ENCODE peak calls at places on chromosomes 11 and 22, in five cellular contexts. D, Q, E, O and M are unnamed samples.

GRCh38 chr22:49486225-49486624 is 341.4 kb downstream of the BRD1 start:
- DNase-seq in D (no peak), Q (no peak), E (no peak), O (no peak), M (no peak)

GRCh38 chr11:91796999-91797398 is 427.6 kb upstream of the FAT3 start:
- DNase-seq in D (no peak), Q (peak), E (no peak), O (no peak), M (no peak)

GRCh38 chr11:47152953-47153950 is 23.4 kb downstream of the ARFGAP2 start:
- DNase-seq in D (peak), Q (peak), E (no peak), O (peak), M (peak)

GRCh38 chr11:8068605-8069221 is 12.3 kb upstream of the TUB start:
- DNase-seq in D (peak), Q (peak), E (peak), O (no peak), M (peak)

GRCh38 chr11:35622070-35622469 is 3.8 kb downstream of the FJX1 start:
- DNase-seq in D (no peak), Q (no peak), E (no peak), O (no peak), M (peak)

GRCh38 chr11:46611526-46612304 is 5.3 kb downstream of the HARBI1 start:
- DNase-seq in D (peak), Q (no peak), E (no peak), O (no peak), M (no peak)

GRCh38 chr11:109432105-109432504 is 10.1 kb downstream of the C11orf87 start:
- DNase-seq in D (no peak), Q (no peak), E (no peak), O (no peak), M (no peak)

GRCh38 chr11:116427903-116428637 is 344.7 kb downstream of the BUD13 start:
- DNase-seq in D (no peak), Q (no peak), E (no peak), O (no peak), M (no peak)

GRCh38 chr11:70233511-70233919 is 30.4 kb downstream of the FADD start:
- DNase-seq in D (peak), Q (peak), E (no peak), O (no peak), M (peak)

GRCh38 chr11:17978553-17979287 is 34.1 kb downstream of the SERGEF start:
- DNase-seq in D (peak), Q (peak), E (no peak), O (peak), M (peak)

GRCh38 chr11:12167098-12167999 is 57.0 kb downstream of the MICAL2 start:
- DNase-seq in D (peak), Q (peak), E (no peak), O (no peak), M (peak)

GRCh38 chr22:48807155-48807554 is 1020.5 kb downstream of the BRD1 start:
- DNase-seq in D (no peak), Q (no peak), E (peak), O (no peak), M (no peak)

GRCh38 chr11:6395470-6396060 is 5.3 kb downstream of the SMPD1 start:
- DNase-seq in D (no peak), Q (no peak), E (no peak), O (no peak), M (no peak)
- TF ChIP-seq POLR2A in D (no peak), Q (no peak), E (no peak), O (no peak), M (no peak)

GRCh38 chr11:95150977-95151684 is 61.5 kb downstream of the ENDOD1 start:
- DNase-seq in D (peak), Q (peak), E (peak), O (peak), M (no peak)
- TF ChIP-seq POLR2A in D (no peak), Q (peak), E (peak), O (peak), M (no peak)

DNA sequence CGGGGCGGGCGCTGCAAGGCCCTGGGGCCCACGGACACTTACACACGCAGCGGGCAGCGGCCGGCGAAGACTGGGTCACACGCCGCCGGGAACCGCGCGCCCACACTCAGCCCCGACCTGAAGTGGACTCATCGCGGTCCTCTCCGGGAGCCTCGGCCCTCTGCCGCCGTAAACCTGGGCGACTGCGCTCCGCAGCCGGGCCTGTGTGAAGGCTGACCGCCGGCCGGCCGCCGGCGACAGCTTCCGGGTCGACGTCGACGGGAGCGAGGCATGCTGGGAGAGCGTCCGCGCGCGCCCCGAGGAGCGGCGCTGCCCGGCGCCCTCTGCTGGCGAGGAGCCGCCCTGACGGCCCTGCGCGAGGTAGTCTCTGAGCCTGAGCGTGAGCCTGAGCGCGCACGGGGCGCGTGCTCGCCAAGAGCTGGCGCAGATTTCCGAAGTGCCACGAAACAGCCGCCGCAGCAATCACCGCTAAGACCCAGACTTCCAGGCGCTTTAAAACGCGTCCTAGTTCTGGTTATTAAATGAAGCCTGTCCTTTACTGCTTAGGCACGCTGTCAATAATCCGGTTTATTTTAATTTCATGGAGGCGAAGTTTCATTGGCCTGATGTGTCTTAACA is at the start of gene SNX19:
- DNase-seq in D (peak), Q (peak), E (peak), O (peak), M (peak)
- TF ChIP-seq POLR2A in D (peak), Q (peak), E (peak), O (peak), M (peak)

GRCh38 chr22:37545703-37546435 is 14.4 kb upstream of the CDC42EP1 start:
- DNase-seq in D (no peak), Q (peak), E (peak), O (no peak), M (peak)
- TF ChIP-seq POLR2A in D (no peak), Q (peak), E (no peak), O (no peak), M (peak)